ENCODE peak calls at places on chromosomes 7 and 10, in six cellular contexts. One of them, this sample, is unnamed.

GRCh38 chr10:22534849-22535604 is 179.4 kb downstream of the PIP4K2A start:
- DNase-seq in thoracic aorta: no peak
- DNase-seq in endodermal cell: no peak
- DNase-seq in transverse colon: no peak
- DNase-seq in cardiac muscle cell: peak; percentile 57
- DNase-seq in H9: no peak
- DNase-seq in this sample: no peak

GRCh38 chr10:72308320-72308987 is 34.7 kb downstream of the DDIT4 start:
- DNase-seq in cardiac muscle cell: peak; percentile 98
- DNase-seq in transverse colon: peak; percentile 63
- DNase-seq in endodermal cell: no peak
- DNase-seq in thoracic aorta: no peak
- DNase-seq in H9: no peak
- DNase-seq in this sample: no peak

GRCh38 chr10:23478570-23478969 is 39.7 kb downstream of the OTUD1 start:
- DNase-seq in thoracic aorta: no peak
- DNase-seq in transverse colon: no peak
- DNase-seq in endodermal cell: no peak
- DNase-seq in cardiac muscle cell: peak; percentile 3
- DNase-seq in H9: no peak
- DNase-seq in this sample: no peak

GRCh38 chr7:450036-450435 is 69.6 kb downstream of the PDGFA start:
- DNase-seq in endodermal cell: no peak
- DNase-seq in H9: no peak
- DNase-seq in thoracic aorta: no peak
- DNase-seq in transverse colon: no peak
- DNase-seq in cardiac muscle cell: no peak
- DNase-seq in this sample: peak; percentile 26

GRCh38 chr10:80413152-80413996 is 5.0 kb downstream of the PRXL2A start:
- DNase-seq in thoracic aorta: no peak
- DNase-seq in transverse colon: no peak
- DNase-seq in cardiac muscle cell: peak; percentile 83
- DNase-seq in endodermal cell: no peak
- DNase-seq in H9: no peak
- DNase-seq in this sample: no peak

GRCh38 chr7:37354661-37355131 is 94.0 kb downstream of the ELMO1 start:
- DNase-seq in cardiac muscle cell: peak; percentile 94
- DNase-seq in thoracic aorta: peak; percentile 57
- DNase-seq in H9: no peak
- DNase-seq in transverse colon: peak; percentile 35
- DNase-seq in endodermal cell: no peak
- DNase-seq in this sample: peak; percentile 63

GRCh38 chr10:9012312-9012711 is 957.8 kb downstream of the GATA3 start:
- DNase-seq in cardiac muscle cell: peak; percentile 48
- DNase-seq in transverse colon: no peak
- DNase-seq in endodermal cell: no peak
- DNase-seq in thoracic aorta: no peak
- DNase-seq in H9: no peak
- DNase-seq in this sample: no peak

GRCh38 chr7:36659638-36660341 is 64.5 kb downstream of the AOAH start:
- DNase-seq in endodermal cell: no peak
- DNase-seq in transverse colon: no peak
- DNase-seq in H9: no peak
- DNase-seq in thoracic aorta: no peak
- DNase-seq in cardiac muscle cell: no peak
- DNase-seq in this sample: no peak

GRCh38 chr10:29619273-29619672 is 15.5 kb downstream of the SVIL start:
- DNase-seq in cardiac muscle cell: peak; percentile 46
- DNase-seq in H9: no peak
- DNase-seq in transverse colon: no peak
- DNase-seq in thoracic aorta: no peak
- DNase-seq in endodermal cell: no peak
- DNase-seq in this sample: no peak

GRCh38 chr10:113360870-113361269 is 192.0 kb upstream of the HABP2 start:
- DNase-seq in endodermal cell: no peak
- DNase-seq in cardiac muscle cell: no peak
- DNase-seq in H9: no peak
- DNase-seq in transverse colon: no peak
- DNase-seq in thoracic aorta: no peak
- DNase-seq in this sample: no peak

GRCh38 chr10:21511931-21512330 is 13.6 kb downstream of the SKIDA1 start:
- DNase-seq in H9: no peak
- DNase-seq in endodermal cell: no peak
- DNase-seq in transverse colon: no peak
- DNase-seq in cardiac muscle cell: no peak
- DNase-seq in thoracic aorta: no peak
- DNase-seq in this sample: no peak

GRCh38 chr10:132884041-132884440 is 58.3 kb downstream of the CFAP46 start:
- DNase-seq in cardiac muscle cell: no peak
- DNase-seq in thoracic aorta: no peak
- DNase-seq in H9: no peak
- DNase-seq in endodermal cell: no peak
- DNase-seq in transverse colon: no peak
- DNase-seq in this sample: peak; percentile 78

GRCh38 chr10:57657164-57657765 is 610.4 kb downstream of the IPMK start:
- DNase-seq in H9: peak; percentile 71
- DNase-seq in thoracic aorta: no peak
- DNase-seq in transverse colon: peak; percentile 31
- DNase-seq in endodermal cell: peak; percentile 88
- DNase-seq in cardiac muscle cell: peak; percentile 66
- DNase-seq in this sample: no peak

GRCh38 chr10:12708921-12709320 is 292.6 kb downstream of the CCDC3 start:
- DNase-seq in endodermal cell: peak; percentile 53
- DNase-seq in transverse colon: no peak
- DNase-seq in cardiac muscle cell: peak; percentile 28
- DNase-seq in H9: no peak
- DNase-seq in thoracic aorta: no peak
- DNase-seq in this sample: no peak

GRCh38 chr7:96920064-96920463 is 85.3 kb upstream of the DLX6 start:
- DNase-seq in transverse colon: no peak
- DNase-seq in H9: no peak
- DNase-seq in endodermal cell: no peak
- DNase-seq in thoracic aorta: no peak
- DNase-seq in cardiac muscle cell: no peak
- DNase-seq in this sample: no peak

DNA sequence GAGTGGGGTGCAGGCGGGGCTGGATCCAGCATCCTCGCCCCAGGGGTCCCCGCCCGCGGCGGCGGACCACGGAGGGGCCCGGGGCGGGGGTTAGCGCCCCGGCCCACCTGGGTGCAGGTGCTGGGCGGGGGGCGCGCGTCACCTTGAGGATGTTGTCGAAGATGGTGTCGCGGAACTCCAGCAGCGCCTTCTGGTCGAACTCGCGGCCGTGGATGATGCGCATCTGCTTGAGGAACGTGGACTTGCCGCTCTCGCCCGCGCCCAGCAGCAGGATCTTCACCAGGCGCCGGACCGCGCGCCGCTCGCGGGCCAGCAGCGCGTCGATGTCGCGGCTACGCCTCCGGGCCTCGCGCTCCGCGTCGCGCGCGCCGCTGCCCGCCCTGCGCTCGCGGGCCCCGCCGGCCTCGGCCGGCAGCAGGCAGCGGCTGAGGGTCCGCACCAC is 376 bp downstream of the GNA12 start:
- DNase-seq in cardiac muscle cell: peak; percentile 49
- DNase-seq in endodermal cell: no peak
- DNase-seq in H9: no peak
- DNase-seq in transverse colon: peak; percentile 48
- DNase-seq in thoracic aorta: no peak
- DNase-seq in this sample: peak; percentile 85
- H3K4me1 ChIP-seq in cardiac muscle cell: peaks cover 18% of the 10 kb centered on the region
- H3K4me1 ChIP-seq in endodermal cell: peaks cover 10% of the 10 kb centered on the region
- H3K4me1 ChIP-seq in H9: peaks cover 2% of the 10 kb centered on the region
- H3K4me1 ChIP-seq in transverse colon: peaks cover 51% of the 10 kb centered on the region
- H3K4me1 ChIP-seq in thoracic aorta: peaks cover 28% of the 10 kb centered on the region
- H3K4me1 ChIP-seq in this sample: peaks cover 13% of the 10 kb centered on the region

GRCh38 chr10:77925795-77926565 is 575 bp downstream of the DLG5 start:
- DNase-seq in cardiac muscle cell: peak; percentile 46
- DNase-seq in transverse colon: peak; percentile 65
- DNase-seq in H9: peak; percentile 68
- DNase-seq in endodermal cell: peak; percentile 87
- DNase-seq in thoracic aorta: no peak
- DNase-seq in this sample: peak; percentile 86
- TF ChIP-seq CTCF in cardiac muscle cell: peak; percentile 17
- TF ChIP-seq CTCF in transverse colon: no peak
- TF ChIP-seq CTCF in H9: peak; percentile 16
- TF ChIP-seq CTCF in endodermal cell: peak; percentile 46
- TF ChIP-seq CTCF in thoracic aorta: no peak
- TF ChIP-seq CTCF in this sample: no peak

DNA sequence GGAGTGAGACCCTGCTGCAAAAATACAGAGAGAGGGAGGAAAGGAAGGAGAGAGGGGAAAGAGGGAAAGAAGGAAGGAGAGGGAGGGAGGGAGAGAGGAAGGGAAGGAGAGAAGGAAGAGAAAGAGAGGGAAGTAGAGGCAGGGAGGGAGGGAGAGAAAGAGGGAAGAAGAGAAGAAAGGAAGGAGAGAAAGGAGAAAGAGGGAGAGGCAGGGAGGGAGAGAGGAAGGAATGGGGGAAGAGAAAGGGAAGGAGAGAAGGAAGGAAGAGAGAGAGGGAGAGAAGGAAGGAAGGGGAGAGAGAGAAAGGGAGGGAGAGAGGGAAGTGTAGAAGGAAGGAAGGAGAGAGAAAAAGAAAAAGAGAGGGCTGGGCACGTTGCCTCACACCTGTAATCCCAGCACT is 121.7 kb downstream of the TMEM130 start:
- DNase-seq in endodermal cell: no peak
- DNase-seq in transverse colon: no peak
- DNase-seq in thoracic aorta: no peak
- DNase-seq in H9: no peak
- DNase-seq in cardiac muscle cell: no peak
- DNase-seq in this sample: no peak
- H3K4me1 ChIP-seq in endodermal cell: no peaks in the 10 kb centered on the region
- H3K4me1 ChIP-seq in transverse colon: no peaks in the 10 kb centered on the region
- H3K4me1 ChIP-seq in thoracic aorta: no peaks in the 10 kb centered on the region
- H3K4me1 ChIP-seq in H9: no peaks in the 10 kb centered on the region
- H3K4me1 ChIP-seq in cardiac muscle cell: no peaks in the 10 kb centered on the region
- H3K4me1 ChIP-seq in this sample: no peaks in the 10 kb centered on the region

DNA sequence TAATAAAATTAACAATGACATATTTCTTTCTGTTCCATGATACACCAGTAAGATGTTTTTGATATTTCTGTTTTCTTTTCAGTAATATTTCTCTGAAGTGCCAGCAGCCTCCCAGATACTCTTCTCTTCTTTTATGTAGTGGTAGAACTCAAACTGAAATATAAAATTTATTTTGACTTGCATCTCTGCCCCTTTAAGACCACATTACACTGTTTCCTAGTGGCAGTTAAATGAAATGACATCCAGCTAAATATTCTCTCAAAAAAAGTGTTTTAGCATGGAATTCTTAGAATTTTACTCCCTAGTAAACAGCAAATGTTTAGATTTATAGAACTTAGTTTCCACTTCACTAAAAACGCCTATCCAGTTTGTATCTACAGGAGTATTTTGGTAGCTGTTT is 237.2 kb upstream of the MTPN start:
- DNase-seq in endodermal cell: no peak
- DNase-seq in H9: no peak
- DNase-seq in transverse colon: no peak
- DNase-seq in cardiac muscle cell: no peak
- DNase-seq in thoracic aorta: no peak
- DNase-seq in this sample: no peak
- TF ChIP-seq CTCF in endodermal cell: peak; percentile 62
- TF ChIP-seq CTCF in H9: peak; percentile 54
- TF ChIP-seq CTCF in transverse colon: no peak
- TF ChIP-seq CTCF in cardiac muscle cell: no peak
- TF ChIP-seq CTCF in thoracic aorta: no peak
- TF ChIP-seq CTCF in this sample: no peak

DNA sequence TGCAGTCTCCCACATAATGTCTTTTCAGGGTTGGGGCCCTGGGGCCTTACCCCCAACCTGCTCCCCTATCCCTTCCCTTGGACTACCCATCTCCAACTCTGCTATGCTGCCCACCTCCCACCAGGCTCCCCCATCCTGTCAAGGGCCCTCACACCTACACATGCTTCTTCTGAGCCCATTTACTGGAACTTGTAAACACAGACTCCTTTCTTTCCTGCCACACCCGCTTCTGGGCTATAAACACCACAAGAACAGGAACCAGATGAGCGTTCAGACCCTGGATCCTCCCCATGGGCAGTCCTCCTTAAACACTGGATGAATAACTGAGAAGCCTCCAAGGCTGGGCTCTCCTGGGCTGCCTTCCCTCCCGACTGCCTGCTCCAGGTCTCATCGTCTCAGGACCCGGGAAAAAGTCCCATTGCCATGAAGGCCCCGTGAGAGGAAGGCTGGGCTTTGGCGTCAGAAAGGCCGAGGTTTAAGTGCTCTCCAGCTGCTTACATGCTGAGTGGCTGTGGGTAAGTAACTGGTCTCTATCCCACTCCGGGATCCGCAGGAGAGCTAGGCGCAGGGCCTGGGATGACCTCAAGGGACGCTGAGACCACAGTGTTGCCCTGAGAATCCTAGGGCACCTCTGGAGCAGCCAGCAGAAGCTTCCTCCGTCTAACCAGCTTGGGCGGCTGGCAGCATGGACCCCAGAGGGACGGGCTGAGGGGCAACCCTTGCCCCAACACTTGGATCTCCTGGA is 15.6 kb upstream of the CRHR2 start:
- DNase-seq in thoracic aorta: no peak
- DNase-seq in cardiac muscle cell: no peak
- DNase-seq in endodermal cell: peak; percentile 77
- DNase-seq in transverse colon: peak; percentile 51
- DNase-seq in H9: peak; percentile 54
- DNase-seq in this sample: no peak
- H3K4me1 ChIP-seq in thoracic aorta: no peaks in the 10 kb centered on the region
- H3K4me1 ChIP-seq in cardiac muscle cell: peaks cover 15% of the 10 kb centered on the region
- H3K4me1 ChIP-seq in endodermal cell: peaks cover 15% of the 10 kb centered on the region
- H3K4me1 ChIP-seq in transverse colon: peaks cover 28% of the 10 kb centered on the region
- H3K4me1 ChIP-seq in H9: peaks cover 3% of the 10 kb centered on the region
- H3K4me1 ChIP-seq in this sample: peaks cover 5% of the 10 kb centered on the region

DNA sequence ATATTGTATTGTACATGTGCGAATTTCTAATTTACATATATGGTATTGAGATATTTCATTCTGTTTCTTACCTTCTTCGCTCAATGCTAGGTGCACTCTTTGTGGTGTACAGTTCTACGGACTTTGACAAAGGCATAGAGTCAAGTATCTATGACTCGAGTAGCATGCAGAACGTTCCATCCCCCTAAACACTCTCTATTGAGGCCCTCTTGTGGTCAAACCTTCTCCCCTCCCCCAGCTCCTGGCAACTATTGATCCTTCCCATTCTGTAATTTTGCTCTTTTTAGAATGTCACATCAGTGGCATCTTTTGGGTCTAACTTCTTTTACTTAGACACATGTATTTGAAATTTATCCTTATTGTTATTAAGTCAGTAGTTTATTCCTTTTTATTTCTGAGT is 30.7 kb upstream of the GDF10 start:
- DNase-seq in endodermal cell: peak; percentile 41
- DNase-seq in transverse colon: no peak
- DNase-seq in thoracic aorta: no peak
- DNase-seq in H9: no peak
- DNase-seq in cardiac muscle cell: peak; percentile 13
- DNase-seq in this sample: no peak
- TF ChIP-seq CTCF in endodermal cell: peak; percentile 74
- TF ChIP-seq CTCF in transverse colon: no peak
- TF ChIP-seq CTCF in thoracic aorta: no peak
- TF ChIP-seq CTCF in H9: peak; percentile 59
- TF ChIP-seq CTCF in cardiac muscle cell: peak; percentile 36
- TF ChIP-seq CTCF in this sample: no peak

DNA sequence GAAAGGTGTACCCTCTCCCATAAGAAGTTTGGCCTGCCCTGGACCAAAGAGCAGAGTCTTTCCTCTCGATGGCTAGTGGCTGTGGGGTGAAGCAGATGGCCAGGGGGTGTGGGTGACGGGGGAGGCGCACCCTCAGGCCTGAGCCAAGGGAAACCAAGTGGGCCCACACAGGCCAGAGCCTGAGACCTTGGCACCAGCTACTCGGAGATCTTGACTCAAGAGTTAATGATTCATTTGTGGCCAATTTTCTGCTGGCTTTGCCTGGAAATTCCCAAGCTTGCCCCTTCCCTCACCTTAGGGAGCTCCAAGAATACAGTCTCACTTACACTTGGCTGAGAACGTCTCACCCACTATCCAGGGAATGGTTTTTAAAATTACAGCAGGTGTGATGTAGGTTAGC is 42.7 kb downstream of the ZMIZ1 start:
- DNase-seq in endodermal cell: no peak
- DNase-seq in thoracic aorta: no peak
- DNase-seq in cardiac muscle cell: no peak
- DNase-seq in H9: no peak
- DNase-seq in transverse colon: no peak
- DNase-seq in this sample: no peak
- H3K4me1 ChIP-seq in endodermal cell: peaks cover 15% of the 10 kb centered on the region
- H3K4me1 ChIP-seq in thoracic aorta: peaks cover 35% of the 10 kb centered on the region
- H3K4me1 ChIP-seq in cardiac muscle cell: peaks cover 57% of the 10 kb centered on the region
- H3K4me1 ChIP-seq in H9: peaks cover 4% of the 10 kb centered on the region
- H3K4me1 ChIP-seq in transverse colon: peaks cover 69% of the 10 kb centered on the region
- H3K4me1 ChIP-seq in this sample: peaks cover 54% of the 10 kb centered on the region